ENCODE peak calls at places on chromosomes 11 and 22, in six cellular contexts. One of them, this sample, is unnamed.
A peak's percentile ranks its signal among the peaks of the same experiment; 100 is the strongest.

GRCh38 chr11:56624661-56625110 is 10.0 kb upstream of the OR5M1 start:
- DNase-seq in CD8-positive, alpha-beta T cell: no peak
- DNase-seq in WTC11: no peak
- DNase-seq in T-helper 17 cell: no peak
- DNase-seq in T-helper 1 cell: no peak
- DNase-seq in activated CD8-positive, alpha-beta memory T cell treated with anti-CD3 and anti-CD28 coated beads, Interleukin-2, amount 10 ng/mL, durations not matched to agents 7 days and 5 days: no peak
- DNase-seq in this sample: no peak

GRCh38 chr11:122207505-122207904 is 91.5 kb upstream of the BLID start:
- DNase-seq in CD8-positive, alpha-beta T cell: no peak
- DNase-seq in WTC11: no peak
- DNase-seq in T-helper 1 cell: no peak
- DNase-seq in T-helper 17 cell: no peak
- DNase-seq in activated CD8-positive, alpha-beta memory T cell treated with anti-CD3 and anti-CD28 coated beads, Interleukin-2, amount 10 ng/mL, durations not matched to agents 7 days and 5 days: no peak
- DNase-seq in this sample: no peak

GRCh38 chr22:23401111-23401909 is 178.8 kb downstream of the IGLL1 start:
- DNase-seq in T-helper 1 cell: no peak
- DNase-seq in WTC11: peak; percentile 8
- DNase-seq in activated CD8-positive, alpha-beta memory T cell treated with anti-CD3 and anti-CD28 coated beads, Interleukin-2, amount 10 ng/mL, durations not matched to agents 7 days and 5 days: no peak
- DNase-seq in CD8-positive, alpha-beta T cell: no peak
- DNase-seq in T-helper 17 cell: no peak
- DNase-seq in this sample: no peak

GRCh38 chr11:1834132-1834610 is 619 bp upstream of the SYT8 start:
- DNase-seq in CD8-positive, alpha-beta T cell: no peak
- DNase-seq in T-helper 1 cell: peak; percentile 6
- DNase-seq in WTC11: no peak
- DNase-seq in T-helper 17 cell: peak; percentile 10
- DNase-seq in activated CD8-positive, alpha-beta memory T cell treated with anti-CD3 and anti-CD28 coated beads, Interleukin-2, amount 10 ng/mL, durations not matched to agents 7 days and 5 days: no peak
- DNase-seq in this sample: no peak

GRCh38 chr11:20110908-20111669 is 49.2 kb downstream of the DBX1 start:
- DNase-seq in T-helper 1 cell: no peak
- DNase-seq in CD8-positive, alpha-beta T cell: peak; percentile 34
- DNase-seq in activated CD8-positive, alpha-beta memory T cell treated with anti-CD3 and anti-CD28 coated beads, Interleukin-2, amount 10 ng/mL, durations not matched to agents 7 days and 5 days: peak; percentile 65
- DNase-seq in T-helper 17 cell: no peak
- DNase-seq in WTC11: peak; percentile 83
- DNase-seq in this sample: peak; percentile 58

GRCh38 chr22:28952857-28953256 is 69.5 kb downstream of the ZNRF3 start:
- DNase-seq in T-helper 1 cell: no peak
- DNase-seq in CD8-positive, alpha-beta T cell: no peak
- DNase-seq in T-helper 17 cell: no peak
- DNase-seq in activated CD8-positive, alpha-beta memory T cell treated with anti-CD3 and anti-CD28 coated beads, Interleukin-2, amount 10 ng/mL, durations not matched to agents 7 days and 5 days: no peak
- DNase-seq in WTC11: no peak
- DNase-seq in this sample: no peak

GRCh38 chr11:118132385-118133151 is 20.1 kb downstream of the SCN4B start:
- DNase-seq in T-helper 17 cell: no peak
- DNase-seq in T-helper 1 cell: no peak
- DNase-seq in activated CD8-positive, alpha-beta memory T cell treated with anti-CD3 and anti-CD28 coated beads, Interleukin-2, amount 10 ng/mL, durations not matched to agents 7 days and 5 days: no peak
- DNase-seq in CD8-positive, alpha-beta T cell: no peak
- DNase-seq in WTC11: no peak
- DNase-seq in this sample: no peak

GRCh38 chr11:2132874-2133480 is 6.2 kb downstream of the IGF2 start:
- DNase-seq in activated CD8-positive, alpha-beta memory T cell treated with anti-CD3 and anti-CD28 coated beads, Interleukin-2, amount 10 ng/mL, durations not matched to agents 7 days and 5 days: no peak
- DNase-seq in CD8-positive, alpha-beta T cell: no peak
- DNase-seq in WTC11: no peak
- DNase-seq in T-helper 1 cell: no peak
- DNase-seq in T-helper 17 cell: no peak
- DNase-seq in this sample: no peak

GRCh38 chr11:65648997-65649491 is 11.1 kb downstream of the SIPA1 start:
- DNase-seq in activated CD8-positive, alpha-beta memory T cell treated with anti-CD3 and anti-CD28 coated beads, Interleukin-2, amount 10 ng/mL, durations not matched to agents 7 days and 5 days: no peak
- DNase-seq in T-helper 17 cell: no peak
- DNase-seq in CD8-positive, alpha-beta T cell: no peak
- DNase-seq in WTC11: no peak
- DNase-seq in T-helper 1 cell: no peak
- DNase-seq in this sample: no peak

GRCh38 chr22:12601870-12602779 is 2925.9 kb upstream of the OR11H1 start:
- DNase-seq in CD8-positive, alpha-beta T cell: no peak
- DNase-seq in activated CD8-positive, alpha-beta memory T cell treated with anti-CD3 and anti-CD28 coated beads, Interleukin-2, amount 10 ng/mL, durations not matched to agents 7 days and 5 days: no peak
- DNase-seq in WTC11: no peak
- DNase-seq in T-helper 17 cell: peak; percentile 7
- DNase-seq in T-helper 1 cell: no peak
- DNase-seq in this sample: no peak

GRCh38 chr11:27718853-27719574 is 18.8 kb upstream of the BDNF start:
- DNase-seq in activated CD8-positive, alpha-beta memory T cell treated with anti-CD3 and anti-CD28 coated beads, Interleukin-2, amount 10 ng/mL, durations not matched to agents 7 days and 5 days: no peak
- DNase-seq in T-helper 17 cell: no peak
- DNase-seq in CD8-positive, alpha-beta T cell: no peak
- DNase-seq in T-helper 1 cell: no peak
- DNase-seq in WTC11: peak; percentile 72
- DNase-seq in this sample: no peak

GRCh38 chr11:75311858-75312288 is 39.6 kb downstream of the ARRB1 start:
- DNase-seq in T-helper 1 cell: no peak
- DNase-seq in CD8-positive, alpha-beta T cell: no peak
- DNase-seq in activated CD8-positive, alpha-beta memory T cell treated with anti-CD3 and anti-CD28 coated beads, Interleukin-2, amount 10 ng/mL, durations not matched to agents 7 days and 5 days: no peak
- DNase-seq in WTC11: no peak
- DNase-seq in T-helper 17 cell: no peak
- DNase-seq in this sample: no peak

GRCh38 chr11:61996933-61997332 is 29.5 kb upstream of the FTH1 start:
- DNase-seq in activated CD8-positive, alpha-beta memory T cell treated with anti-CD3 and anti-CD28 coated beads, Interleukin-2, amount 10 ng/mL, durations not matched to agents 7 days and 5 days: no peak
- DNase-seq in WTC11: no peak
- DNase-seq in CD8-positive, alpha-beta T cell: no peak
- DNase-seq in T-helper 1 cell: no peak
- DNase-seq in T-helper 17 cell: no peak
- DNase-seq in this sample: no peak

GRCh38 chr11:10067629-10068300 is 226.3 kb downstream of the SBF2 start:
- DNase-seq in T-helper 17 cell: no peak
- DNase-seq in T-helper 1 cell: no peak
- DNase-seq in WTC11: no peak
- DNase-seq in activated CD8-positive, alpha-beta memory T cell treated with anti-CD3 and anti-CD28 coated beads, Interleukin-2, amount 10 ng/mL, durations not matched to agents 7 days and 5 days: no peak
- DNase-seq in CD8-positive, alpha-beta T cell: no peak
- DNase-seq in this sample: no peak

GRCh38 chr22:42313804-42314581 is 43.5 kb upstream of the TCF20 start:
- DNase-seq in activated CD8-positive, alpha-beta memory T cell treated with anti-CD3 and anti-CD28 coated beads, Interleukin-2, amount 10 ng/mL, durations not matched to agents 7 days and 5 days: no peak
- DNase-seq in CD8-positive, alpha-beta T cell: peak; percentile 42
- DNase-seq in WTC11: peak; percentile 86
- DNase-seq in T-helper 17 cell: no peak
- DNase-seq in T-helper 1 cell: no peak
- DNase-seq in this sample: peak; percentile 22

GRCh38 chr11:63146586-63146985 is 2.6 kb upstream of the SLC22A24 start:
- DNase-seq in T-helper 17 cell: no peak
- DNase-seq in activated CD8-positive, alpha-beta memory T cell treated with anti-CD3 and anti-CD28 coated beads, Interleukin-2, amount 10 ng/mL, durations not matched to agents 7 days and 5 days: no peak
- DNase-seq in WTC11: no peak
- DNase-seq in T-helper 1 cell: no peak
- DNase-seq in CD8-positive, alpha-beta T cell: no peak
- DNase-seq in this sample: no peak

This sample was measured in NCI-H526 treated with DMSO at 0.1 percent for 48 hours.